ENCODE peak calls at places on chromosomes 13 and 19, in five cellular contexts. I is frontal cortex; B is activated CD8-positive, alpha-beta memory T cell treated with anti-CD3 and anti-CD28 coated beads for 24 hours; E is NCI-H1436; M is GM12891. F is an unnamed sample.

GRCh38 chr19:52637718-52638585 is at the start of gene ZNF83:
- DNase-seq in I (peak), B (peak), E (no peak), M (peak), F (peak)

GRCh38 chr13:46345400-46345799 is 41.7 kb downstream of the RUBCNL start:
- DNase-seq in I (no peak), B (no peak), E (peak), M (no peak), F (peak)

GRCh38 chr19:4120531-4120930 is 3.4 kb downstream of the MAP2K2 start:
- DNase-seq in I (no peak), B (no peak), E (no peak), M (no peak), F (no peak)

GRCh38 chr19:34089566-34089965 is 82.7 kb upstream of the LSM14A start:
- DNase-seq in I (no peak), B (no peak), E (no peak), M (no peak), F (no peak)

GRCh38 chr19:40586611-40587010 is 9.9 kb downstream of the SHKBP1 start:
- DNase-seq in I (no peak), B (no peak), E (no peak), M (no peak), F (no peak)

GRCh38 chr13:33512880-33513554 is 227.5 kb upstream of the STARD13 start:
- DNase-seq in I (no peak), B (no peak), E (no peak), M (no peak), F (no peak)

GRCh38 chr13:34647379-34647778 is 294.7 kb upstream of the NBEA start:
- DNase-seq in I (no peak), B (no peak), E (no peak), M (no peak), F (no peak)

GRCh38 chr19:13877303-13877702 is 369 bp downstream of the NANOS3 start:
- DNase-seq in I (no peak), B (no peak), E (no peak), M (no peak), F (no peak)

GRCh38 chr19:17933414-17934129 is 757 bp downstream of the CCDC124 start:
- DNase-seq in I (no peak), B (no peak), E (no peak), M (no peak), F (no peak)

GRCh38 chr19:54188224-54188871 is 1.0 kb downstream of the MBOAT7 start:
- DNase-seq in I (no peak), B (no peak), E (no peak), M (no peak), F (no peak)

GRCh38 chr13:63414247-63414646 is 1998.6 kb upstream of the PCDH20 start:
- DNase-seq in I (no peak), B (no peak), E (no peak), M (no peak), F (no peak)

GRCh38 chr13:67844544-67844943 is 614.4 kb upstream of the PCDH9 start:
- DNase-seq in I (no peak), B (no peak), E (no peak), M (no peak), F (no peak)

F was measured in NCI-H2107.